ENCODE peak calls at places on chromosomes 2 and 18, in six cellular contexts. L, N, J, T, O and R are unnamed samples.

GRCh38 chr2:27194538-27195354 is 17.1 kb upstream of the ATRAID start:
- DNase-seq in L (no peak), N (no peak), J (no peak), T (no peak), O (peak; percentile 82), R (no peak)

GRCh38 chr2:222656544-222657446 is 903 bp upstream of the FARSB start:
- DNase-seq in L (no peak), N (no peak), J (no peak), T (no peak), O (no peak), R (no peak)

GRCh38 chr18:44586782-44587524 is 93.7 kb upstream of the SETBP1 start:
- DNase-seq in L (no peak), N (no peak), J (no peak), T (no peak), O (no peak), R (no peak)

GRCh38 chr18:79927597-79928562 is 23.6 kb downstream of the SLC66A2 start:
- DNase-seq in L (no peak), N (peak; percentile 45), J (no peak), T (no peak), O (no peak), R (no peak)

GRCh38 chr2:187511356-187512315 is 42.6 kb downstream of the TFPI start:
- DNase-seq in L (no peak), N (no peak), J (no peak), T (no peak), O (no peak), R (no peak)

GRCh38 chr18:34773961-34774754 is 64.1 kb downstream of the DTNA start:
- DNase-seq in L (peak; percentile 53), N (peak; percentile 81), J (peak; percentile 29), T (no peak), O (no peak), R (no peak)

GRCh38 chr2:168687314-168687713 is 115.1 kb upstream of the NOSTRIN start:
- DNase-seq in L (no peak), N (no peak), J (peak; percentile 46), T (no peak), O (no peak), R (no peak)

GRCh38 chr2:54456526-54457325 is 599 bp downstream of the SPTBN1 start:
- DNase-seq in L (peak; percentile 43), N (peak; percentile 75), J (no peak), T (no peak), O (peak; percentile 19), R (no peak)

GRCh38 chr2:227324671-227325055 is 388 bp upstream of the MFF start:
- DNase-seq in L (no peak), N (no peak), J (no peak), T (no peak), O (no peak), R (no peak)

GRCh38 chr2:240290432-240291336 is 144.8 kb upstream of the GPC1 start:
- DNase-seq in L (no peak), N (no peak), J (no peak), T (no peak), O (no peak), R (no peak)

GRCh38 chr2:220601674-220602073 is 970.4 kb downstream of the EPHA4 start:
- DNase-seq in L (no peak), N (no peak), J (no peak), T (no peak), O (no peak), R (no peak)

GRCh38 chr2:135600915-135601314 is 69.6 kb downstream of the R3HDM1 start:
- DNase-seq in L (no peak), N (no peak), J (no peak), T (no peak), O (no peak), R (no peak)

GRCh38 chr2:109409347-109410020 is 204.3 kb downstream of the SEPTIN10 start:
- DNase-seq in L (no peak), N (no peak), J (no peak), T (no peak), O (no peak), R (no peak)

GRCh38 chr2:43086451-43087221 is 139.8 kb downstream of the ZFP36L2 start:
- DNase-seq in L (peak; percentile 66), N (peak; percentile 89), J (peak; percentile 99), T (peak; percentile 99), O (peak; percentile 50), R (peak; percentile 98)

GRCh38 chr2:124575497-124575896 is 550.4 kb downstream of the CNTNAP5 start:
- DNase-seq in L (no peak), N (no peak), J (no peak), T (no peak), O (no peak), R (no peak)

GRCh38 chr18:75208836-75209128 is 157 bp downstream of the PTGR3 start:
- DNase-seq in L (peak; percentile 60), N (no peak), J (no peak), T (no peak), O (no peak), R (no peak)

GRCh38 chr2:122531803-122532344 is 776.4 kb downstream of the TSN start:
- DNase-seq in L (no peak), N (no peak), J (peak; percentile 23), T (no peak), O (no peak), R (no peak)

GRCh38 chr2:66695211-66695735 is 260.3 kb downstream of the MEIS1 start:
- DNase-seq in L (no peak), N (no peak), J (no peak), T (no peak), O (no peak), R (no peak)

GRCh38 chr18:48902023-48902855 is 48.5 kb downstream of the SMAD7 start:
- DNase-seq in L (peak; percentile 88), N (peak; percentile 98), J (peak; percentile 95), T (peak; percentile 20), O (peak; percentile 86), R (peak; percentile 60)

GRCh38 chr2:148065936-148066335 is 45.0 kb downstream of the MBD5 start:
- DNase-seq in L (no peak), N (peak; percentile 9), J (no peak), T (no peak), O (no peak), R (no peak)

GRCh38 chr2:9483107-9483506 is 8.8 kb downstream of the IAH1 start:
- DNase-seq in L (no peak), N (no peak), J (no peak), T (no peak), O (no peak), R (no peak)

GRCh38 chr18:45839415-45840395 is 14.2 kb downstream of the SIGLEC15 start:
- DNase-seq in L (no peak), N (no peak), J (peak; percentile 71), T (no peak), O (peak; percentile 23), R (peak; percentile 57)

GRCh38 chr18:45837283-45838070 is 12.0 kb downstream of the SIGLEC15 start:
- DNase-seq in L (peak; percentile 50), N (peak; percentile 81), J (no peak), T (no peak), O (no peak), R (no peak)

GRCh38 chr18:45836242-45837215 is 11.1 kb downstream of the SIGLEC15 start:
- DNase-seq in L (no peak), N (no peak), J (no peak), T (no peak), O (no peak), R (no peak)

GRCh38 chr18:45841060-45841764 is 15.7 kb downstream of the SIGLEC15 start:
- DNase-seq in L (no peak), N (no peak), J (no peak), T (no peak), O (no peak), R (no peak)

GRCh38 chr18:45838302-45839070 is 13.0 kb downstream of the SIGLEC15 start:
- DNase-seq in L (no peak), N (peak; percentile 80), J (no peak), T (no peak), O (no peak), R (no peak)
- H3K4me3 ChIP-seq in L (peak overlapping the region; percentile 64), N (no peak overlapping the region), J (peak overlapping the region; percentile 15), T (no peak overlapping the region), O (no peak overlapping the region), R (no peak overlapping the region)

GRCh38 chr2:176096986-176097819 is 2.4 kb upstream of the HOXD12 start:
- DNase-seq in L (peak; percentile 51), N (peak; percentile 86), J (peak; percentile 45), T (no peak), O (peak; percentile 64), R (no peak)
- TF ChIP-seq CTCF in L (peak; percentile 88), N (peak; percentile 78), J (peak; percentile 87), T (peak; percentile 94), O (peak; percentile 98), R (peak; percentile 95)

GRCh38 chr2:181038796-181039195 is 58.4 kb downstream of the UBE2E3 start:
- DNase-seq in L (no peak), N (no peak), J (no peak), T (no peak), O (no peak), R (no peak)

GRCh38 chr2:181041661-181042060 is 61.3 kb downstream of the UBE2E3 start:
- DNase-seq in L (no peak), N (no peak), J (no peak), T (no peak), O (no peak), R (no peak)

GRCh38 chr2:181036848-181037603 is 56.6 kb downstream of the UBE2E3 start:
- DNase-seq in L (no peak), N (no peak), J (peak; percentile 68), T (peak; percentile 41), O (no peak), R (peak; percentile 35)

GRCh38 chr2:181036445-181036844 is 56.0 kb downstream of the UBE2E3 start:
- DNase-seq in L (no peak), N (no peak), J (no peak), T (no peak), O (no peak), R (no peak)

GRCh38 chr2:181037922-181038321 is 57.5 kb downstream of the UBE2E3 start:
- DNase-seq in L (no peak), N (no peak), J (peak; percentile 67), T (no peak), O (no peak), R (no peak)
- H3K4me3 ChIP-seq in L (no peak overlapping the region), N (no peak overlapping the region), J (no peak overlapping the region), T (no peak overlapping the region), O (no peak overlapping the region), R (no peak overlapping the region)

GRCh38 chr2:177229448-177230242 is 17.1 kb downstream of the HNRNPA3 start:
- DNase-seq in L (no peak), N (no peak), J (no peak), T (no peak), O (no peak), R (no peak)
- TF ChIP-seq CTCF in L (no peak), N (no peak), J (no peak), T (no peak), O (no peak), R (no peak)

GRCh38 chr2:166494140-166494544 is at the start of gene SCN7A:
- DNase-seq in L (peak; percentile 92), N (peak; percentile 73), J (peak; percentile 53), T (no peak), O (no peak), R (no peak)
- H3K4me3 ChIP-seq in L (peak within 1 kb of the TSS; percentile 70), N (no peak within 1 kb of the TSS), J (peak within 1 kb of the TSS; percentile 44), T (no peak within 1 kb of the TSS), O (no peak within 1 kb of the TSS), R (no peak within 1 kb of the TSS)